ENCODE peak calls at places on chromosomes 7 and 10, in five cellular contexts. O is ELR, M is heart left ventricle, I is stomach, V is posterior vena cava. B is an unnamed sample.

GRCh38 chr10:116106611-116107010 is 166.4 kb downstream of the GFRA1 start:
- DNase-seq in I (peak; percentile 4), O (no peak), M (no peak), V (no peak), B (no peak)

GRCh38 chr7:92446869-92447238 is 428 bp upstream of the GATAD1 start:
- DNase-seq in O (no peak), V (no peak), M (no peak), I (no peak), B (no peak)

GRCh38 chr10:63137306-63137705 is 4.2 kb downstream of the NRBF2 start:
- DNase-seq in I (no peak), O (no peak), V (no peak), M (no peak), B (no peak)

GRCh38 chr10:48251152-48251524 is 23.4 kb downstream of the FRMPD2 start:
- DNase-seq in O (no peak), M (no peak), I (peak; percentile 43), V (no peak), B (no peak)

GRCh38 chr10:126658928-126659327 is 11.6 kb downstream of the C10orf90 start:
- DNase-seq in O (no peak), I (no peak), V (no peak), M (no peak), B (no peak)

GRCh38 chr7:36127075-36127740 is 25.8 kb upstream of the EEPD1 start:
- DNase-seq in M (no peak), V (no peak), O (no peak), I (no peak), B (no peak)

GRCh38 chr7:1193593-1194424 is 33.8 kb upstream of the ZFAND2A start:
- DNase-seq in M (peak; percentile 41), I (peak; percentile 65), V (no peak), O (peak; percentile 61), B (no peak)

GRCh38 chr10:60139798-60140566 is 233.6 kb upstream of the CCDC6 start:
- DNase-seq in O (peak; percentile 6), M (no peak), V (no peak), I (no peak), B (no peak)

GRCh38 chr7:157926521-157927167 is 589.8 kb downstream of the DNAJB6 start:
- DNase-seq in M (no peak), O (no peak), I (no peak), V (no peak), B (no peak)

GRCh38 chr7:39271386-39271785 is 293.7 kb downstream of the POU6F2 start:
- DNase-seq in M (peak; percentile 25), I (peak; percentile 73), V (no peak), O (no peak), B (peak; percentile 61)

GRCh38 chr10:131857156-131858117 is 43.4 kb upstream of the PPP2R2D start:
- DNase-seq in I (no peak), O (no peak), M (peak; percentile 2), V (no peak), B (no peak)

GRCh38 chr10:83932245-83932644 is 207.1 kb upstream of the GHITM start:
- DNase-seq in M (no peak), I (no peak), V (no peak), O (no peak), B (no peak)

GRCh38 chr10:133157662-133158436 is 2.2 kb upstream of the KNDC1 start:
- DNase-seq in V (peak; percentile 48), O (no peak), I (no peak), M (peak; percentile 4), B (no peak)